ENCODE peak calls at places on chromosomes 11 and 22, in seven cellular contexts. Y is Peyer's patch, Q is heart right ventricle, Z is thoracic aorta, P is MG63, S is right atrium auricular region, N is uterus. G is an unnamed sample. For H3K27me3, the result is how much of the 10 kb centered on the place peaks cover.

GRCh38 chr11:120565436-120566155 is 54.0 kb downstream of the GRIK4 start:
- DNase-seq in S (no peak), Q (no peak), N (no peak), Y (no peak), Z (no peak), P (no peak), G (no peak)

GRCh38 chr11:9214765-9215164 is 50.4 kb downstream of the DENND5A start:
- DNase-seq in P (peak), Q (no peak), Y (no peak), N (no peak), S (no peak), Z (no peak), G (no peak)

GRCh38 chr22:37219534-37219933 is 7.3 kb upstream of the SSTR3 start:
- DNase-seq in N (no peak), S (no peak), Y (no peak), P (no peak), Q (no peak), Z (no peak), G (no peak)

GRCh38 chr11:72244317-72245231 is 598 bp upstream of the PHOX2A start:
- DNase-seq in Y (no peak), Q (no peak), S (no peak), Z (no peak), N (no peak), P (no peak), G (peak)

GRCh38 chr11:94449437-94449836 is 44.2 kb downstream of the MRE11 start:
- DNase-seq in Z (no peak), Y (no peak), S (no peak), N (no peak), Q (no peak), P (no peak), G (no peak)

GRCh38 chr11:61899146-61899841 is 7.9 kb upstream of the FADS3 start:
- DNase-seq in Q (peak), P (peak), N (peak), Y (peak), Z (no peak), S (peak), G (peak)

GRCh38 chr22:50473855-50474671 is 772 bp downstream of the SBF1 start:
- DNase-seq in S (no peak), Z (no peak), N (no peak), P (peak), Q (no peak), Y (peak), G (peak)

GRCh38 chr11:76512851-76513653 is 68.2 kb downstream of the EMSY start:
- DNase-seq in Y (no peak), P (no peak), Q (no peak), Z (no peak), S (no peak), N (no peak), G (no peak)

GRCh38 chr22:49457946-49458707 is 369.5 kb downstream of the BRD1 start:
- DNase-seq in S (no peak), N (no peak), Z (no peak), P (no peak), Y (no peak), Q (no peak), G (no peak)
- H3K27me3 ChIP-seq in S (under half), N (under half), Z (under half), P (half or more), Y (under half), Q (under half), G (under half)

GRCh38 chr11:112511906-112512305 is 251.2 kb upstream of the PLET1 start:
- DNase-seq in Z (no peak), P (no peak), N (no peak), Y (no peak), S (no peak), Q (no peak), G (no peak)
- H3K27me3 ChIP-seq in Z (under half), P (under half), N (under half), Y (under half), S (under half), Q (under half), G (under half)

GRCh38 chr22:49181431-49181830 is 646.2 kb downstream of the BRD1 start:
- DNase-seq in Z (no peak), P (no peak), S (no peak), Q (no peak), N (no peak), Y (no peak), G (no peak)
- H3K27me3 ChIP-seq in Z (under half), P (under half), S (under half), Q (under half), N (under half), Y (under half), G (under half)

GRCh38 chr11:10655227-10655626 is 38.3 kb downstream of the IRAG1 start:
- DNase-seq in S (no peak), N (no peak), Z (no peak), Y (no peak), Q (no peak), P (no peak), G (no peak)
- H3K27me3 ChIP-seq in S (under half), N (under half), Z (under half), Y (under half), Q (under half), P (under half), G (under half)

DNA sequence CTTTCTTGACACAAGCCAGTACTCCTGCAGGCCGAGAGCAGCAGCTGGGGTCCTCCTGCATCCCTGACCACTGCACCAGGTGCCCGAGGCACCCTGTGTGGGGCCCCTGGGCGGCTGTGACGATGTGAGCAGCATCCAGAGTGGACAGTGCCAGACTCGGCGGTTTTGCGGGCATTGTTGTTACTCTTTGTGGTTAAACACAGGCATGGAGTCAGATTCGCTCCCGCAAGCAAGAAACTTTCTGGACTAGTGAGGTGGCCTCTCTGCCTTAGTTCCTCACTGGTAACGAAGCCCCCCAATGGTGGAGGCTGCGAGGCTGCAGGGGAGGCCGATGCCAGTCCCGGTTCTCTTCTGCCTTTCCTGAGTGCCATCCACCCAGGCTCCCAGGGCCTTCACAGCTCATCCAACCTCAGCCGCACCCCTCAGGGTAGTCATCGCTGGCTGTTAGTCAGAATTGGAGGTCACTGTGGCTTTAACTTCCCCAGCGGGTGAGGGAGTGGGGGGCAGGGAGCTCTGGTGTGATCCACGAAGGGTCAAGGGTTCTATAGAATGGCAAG is 3.7 kb upstream of the CLDN5 start:
- DNase-seq in Y (no peak), P (peak), N (no peak), Z (no peak), Q (no peak), S (no peak), G (no peak)
- H3K27me3 ChIP-seq in Y (under half), P (under half), N (under half), Z (under half), Q (under half), S (under half), G (under half)

DNA sequence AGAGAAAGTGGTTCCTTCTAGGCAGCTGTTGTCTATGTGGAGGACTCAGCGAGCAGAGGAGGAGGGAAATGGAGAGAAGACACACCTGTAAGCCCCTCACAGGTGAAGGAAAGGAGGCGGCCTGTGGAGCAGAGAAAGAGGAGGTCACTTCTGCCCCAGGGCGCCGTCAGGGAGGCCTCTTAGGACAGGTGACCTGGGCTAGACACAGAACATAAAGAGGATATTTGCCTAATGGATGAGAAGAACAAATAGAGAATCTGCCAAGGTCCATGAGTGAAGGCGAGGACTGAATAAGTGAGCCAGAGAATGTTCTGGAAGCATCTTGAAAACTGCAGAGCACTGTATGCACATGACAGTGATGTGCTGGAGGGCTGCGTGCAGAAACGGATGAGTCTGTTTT is 2.2 kb upstream of the SCUBE1 start:
- DNase-seq in N (no peak), S (no peak), Q (no peak), P (no peak), Z (no peak), Y (no peak), G (no peak)
- H3K27me3 ChIP-seq in N (under half), S (under half), Q (half or more), P (under half), Z (under half), Y (under half), G (under half)

GRCh38 chr11:118142809-118143208 is 9.8 kb downstream of the SCN4B start:
- DNase-seq in Q (no peak), Z (no peak), S (no peak), N (no peak), P (no peak), Y (no peak), G (no peak)
- H3K27me3 ChIP-seq in Q (under half), Z (under half), S (under half), N (under half), P (under half), Y (under half), G (under half)

DNA sequence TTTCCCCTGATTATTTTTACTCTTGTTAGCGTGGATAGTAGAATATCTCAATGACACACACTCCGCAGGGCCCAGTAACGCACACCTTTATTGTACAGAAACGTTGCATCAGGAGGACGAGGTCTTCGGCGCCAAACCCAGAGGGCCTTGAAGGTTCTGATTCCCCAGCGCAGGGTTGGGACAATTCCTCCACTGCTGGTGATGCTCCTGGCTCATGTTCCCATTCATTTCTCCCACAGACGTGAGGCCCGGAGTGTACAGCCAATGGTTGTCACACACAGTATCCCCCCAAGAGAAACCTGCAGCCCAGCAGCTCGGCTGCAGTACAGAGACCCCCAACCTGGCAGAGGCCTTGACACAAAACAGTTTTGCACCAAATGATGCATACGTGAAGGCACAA is 6.1 kb upstream of the ANO1 start:
- DNase-seq in N (no peak), S (no peak), P (no peak), Q (peak), Y (no peak), Z (no peak), G (no peak)
- H3K27me3 ChIP-seq in N (under half), S (under half), P (under half), Q (under half), Y (under half), Z (under half), G (under half)